ENCODE peak calls at places on chromosomes 16 and 17, in nine cellular contexts. D is lung, X is sigmoid colon, J is OCI-LY7, S is esophagus squamous epithelium, O is Panc1, M is A549, Y is endodermal cell, L is spleen. N is an unnamed sample. For H3K4me1, the result is how much of the 10 kb centered on the place peaks cover.

GRCh38 chr16:2498531-2499253 is 15.1 kb upstream of the ATP6V0C start:
- DNase-seq in D (peak), X (no peak), J (no peak), S (no peak), O (no peak), M (no peak), Y (no peak), L (no peak), N (no peak)

GRCh38 chr17:15963670-15964110 is 18.8 kb downstream of the ADORA2B start:
- DNase-seq in D (no peak), X (no peak), J (no peak), S (no peak), O (no peak), M (peak), Y (no peak), L (no peak), N (no peak)

GRCh38 chr17:15361151-15361550 is 19.8 kb upstream of the TEKT3 start:
- DNase-seq in D (no peak), X (no peak), J (no peak), S (no peak), O (no peak), M (no peak), Y (no peak), L (no peak), N (no peak)

GRCh38 chr16:88924834-88925539 is 52.0 kb downstream of the CBFA2T3 start:
- DNase-seq in D (no peak), X (no peak), J (peak), S (no peak), O (no peak), M (peak), Y (peak), L (peak), N (peak)

GRCh38 chr17:8887834-8888703 is 20.6 kb upstream of the PIK3R6 start:
- DNase-seq in D (no peak), X (no peak), J (no peak), S (no peak), O (no peak), M (peak), Y (peak), L (no peak), N (no peak)

GRCh38 chr17:63482509-63482908 is 5.6 kb downstream of the ACE start:
- DNase-seq in D (no peak), X (no peak), J (no peak), S (no peak), O (no peak), M (no peak), Y (peak), L (no peak), N (no peak)

GRCh38 chr16:87824991-87825841 is 44.1 kb downstream of the SLC7A5 start:
- DNase-seq in D (no peak), X (no peak), J (no peak), S (no peak), O (no peak), M (peak), Y (no peak), L (no peak), N (no peak)

GRCh38 chr17:76491271-76492184 is 9.7 kb downstream of the RHBDF2 start:
- DNase-seq in D (no peak), X (no peak), J (peak), S (no peak), O (no peak), M (no peak), Y (no peak), L (peak), N (no peak)

GRCh38 chr16:81734632-81735434 is 44.3 kb upstream of the PLCG2 start:
- DNase-seq in D (no peak), X (no peak), J (no peak), S (no peak), O (no peak), M (no peak), Y (no peak), L (peak), N (no peak)

GRCh38 chr17:75331671-75332070 is 42.4 kb upstream of the SLC25A19 start:
- DNase-seq in D (no peak), X (no peak), J (peak), S (no peak), O (no peak), M (no peak), Y (no peak), L (no peak), N (no peak)

GRCh38 chr17:18219016-18219415 is 6.4 kb upstream of the LLGL1 start:
- DNase-seq in D (no peak), X (no peak), J (no peak), S (no peak), O (no peak), M (no peak), Y (no peak), L (no peak), N (no peak)

GRCh38 chr16:86048882-86049585 is 150.1 kb downstream of the IRF8 start:
- DNase-seq in D (no peak), X (peak), J (peak), S (no peak), O (no peak), M (no peak), Y (peak), L (peak), N (no peak)
- H3K4me1 ChIP-seq in D (under half), X (under half), J (under half), S (under half), O (under half), M (under half), Y (under half), L (under half), N (under half)

GRCh38 chr16:19884611-19885455 is at the start of gene GPRC5B:
- DNase-seq in D (no peak), X (peak), J (peak), S (no peak), O (no peak), M (peak), Y (peak), L (peak), N (peak)
- TF ChIP-seq CTCF in D (no peak), X (no peak), J (no peak), S (peak), O (no peak), M (peak), Y (peak), L (no peak), N (peak)

GRCh38 chr17:17020821-17021193 is 21.4 kb upstream of the MPRIP start:
- DNase-seq in D (no peak), X (no peak), J (no peak), S (no peak), O (no peak), M (no peak), Y (no peak), L (peak), N (no peak)
- H3K27ac ChIP-seq in D (no peak), X (peak), J (no peak), S (no peak), O (no peak), M (peak), Y (peak), L (peak), N (no peak)

DNA sequence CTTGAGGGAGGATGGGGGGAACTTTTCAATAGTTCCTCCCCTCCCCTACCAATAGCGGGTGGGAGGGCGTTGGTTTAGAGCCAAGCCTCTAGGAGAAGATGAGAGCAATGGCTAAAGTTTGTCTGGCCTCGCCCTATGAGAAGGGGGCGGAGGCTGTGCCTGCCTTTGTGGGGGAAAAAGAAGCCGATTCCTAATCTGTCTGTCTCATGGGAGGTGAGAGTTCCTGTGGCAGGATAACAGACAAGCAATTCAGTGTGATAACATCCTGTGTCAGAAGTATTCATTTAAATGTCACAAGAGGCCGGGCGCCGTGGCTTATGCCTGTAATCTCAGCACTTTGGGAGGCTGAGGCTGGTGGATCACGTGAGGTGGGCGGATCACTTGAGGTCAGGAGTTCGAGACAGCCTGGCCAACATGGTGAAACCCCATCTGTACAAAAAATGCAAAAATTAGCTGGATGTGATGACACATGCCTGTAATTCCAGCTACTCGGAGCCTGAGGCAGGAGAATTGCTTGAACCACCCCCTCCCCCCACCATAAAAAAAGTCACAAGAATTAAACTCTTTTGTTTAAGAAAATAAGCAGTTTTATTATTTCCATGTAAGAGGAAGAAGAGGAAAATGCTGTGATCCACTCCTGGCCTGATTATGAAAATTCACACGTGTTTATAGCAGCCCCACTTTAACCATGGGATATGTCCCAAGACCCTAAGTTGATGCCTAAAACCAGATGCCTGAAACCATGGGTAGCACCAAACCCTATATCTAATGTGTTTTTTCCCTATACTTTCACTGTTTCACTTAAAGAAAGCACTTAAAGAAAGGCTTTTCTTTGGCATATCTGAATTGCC is 1.7 kb downstream of the SLFN5 start:
- DNase-seq in D (peak), X (peak), J (peak), S (peak), O (peak), M (peak), Y (peak), L (peak), N (peak)
- H3K4me1 ChIP-seq in D (under half), X (under half), J (under half), S (under half), O (under half), M (under half), Y (under half), L (half or more), N (under half)

DNA sequence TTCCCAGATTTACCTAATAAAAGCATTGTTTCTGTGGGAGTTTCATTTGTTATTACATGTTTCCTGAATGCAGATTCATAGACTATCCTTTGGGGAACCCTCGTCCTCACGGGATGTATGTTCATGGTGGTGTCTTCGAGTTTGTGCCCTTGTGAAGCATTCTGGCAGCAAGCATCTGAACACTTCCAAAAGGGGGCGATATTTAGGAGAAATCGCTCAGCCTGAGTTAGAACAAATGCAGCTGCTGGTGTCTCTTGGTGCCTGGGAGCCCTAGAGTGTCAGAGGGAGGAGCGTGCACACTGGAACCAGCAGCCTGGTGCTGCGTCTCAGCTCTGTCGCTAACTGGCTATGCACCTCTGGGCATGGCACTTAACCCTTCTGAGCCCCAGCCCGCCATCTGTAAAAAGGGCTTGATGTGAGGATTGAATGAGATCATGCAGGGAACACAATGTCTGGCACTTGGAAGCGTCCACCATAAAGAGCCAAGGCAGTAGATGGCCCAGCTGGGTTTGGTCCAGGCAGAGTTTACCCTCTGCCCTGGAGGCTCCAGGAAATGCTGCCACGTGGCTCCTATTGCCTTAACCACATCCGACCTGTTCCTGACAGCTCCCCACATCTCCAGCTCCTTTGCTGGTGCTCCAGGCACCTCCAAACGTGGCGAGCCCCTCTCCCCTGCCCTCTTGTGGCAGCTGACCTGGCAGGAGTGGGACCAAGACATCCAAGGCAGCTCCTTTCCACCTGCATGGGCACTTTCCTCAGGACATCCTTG is 25.0 kb upstream of the C16orf78 start:
- DNase-seq in D (no peak), X (no peak), J (peak), S (no peak), O (no peak), M (peak), Y (peak), L (no peak), N (no peak)
- TF ChIP-seq CTCF in D (no peak), X (no peak), J (peak), S (no peak), O (peak), M (no peak), Y (peak), L (no peak), N (no peak)

GRCh38 chr17:81683584-81684441 is at the start of the genes ARL16 and HGS:
- DNase-seq in D (peak), X (peak), J (peak), S (peak), O (peak), M (peak), Y (peak), L (peak), N (peak)

GRCh38 chr17:81686614-81687013 is 2.8 kb downstream of the HGS start:
- DNase-seq in D (no peak), X (no peak), J (no peak), S (no peak), O (no peak), M (no peak), Y (no peak), L (no peak), N (no peak)

GRCh38 chr17:81683208-81683583 is 401 bp downstream of the ARL16 start:
- DNase-seq in D (no peak), X (no peak), J (no peak), S (no peak), O (no peak), M (no peak), Y (no peak), L (no peak), N (no peak)

GRCh38 chr17:81684442-81684911 is 666 bp downstream of the HGS start:
- DNase-seq in D (no peak), X (no peak), J (peak), S (no peak), O (no peak), M (no peak), Y (no peak), L (no peak), N (no peak)

GRCh38 chr17:81685108-81685507 is 1.3 kb downstream of the HGS start:
- DNase-seq in D (no peak), X (no peak), J (peak), S (no peak), O (no peak), M (no peak), Y (peak), L (no peak), N (no peak)
- H3K27ac ChIP-seq in D (no peak), X (peak), J (peak), S (peak), O (peak), M (peak), Y (no peak), L (peak), N (no peak)

GRCh38 chr17:40518401-40519088 is 17.1 kb upstream of the TNS4 start:
- DNase-seq in D (no peak), X (no peak), J (no peak), S (no peak), O (no peak), M (peak), Y (peak), L (peak), N (peak)
- H3K4me1 ChIP-seq in D (under half), X (under half), J (under half), S (half or more), O (under half), M (half or more), Y (under half), L (under half), N (under half)

DNA sequence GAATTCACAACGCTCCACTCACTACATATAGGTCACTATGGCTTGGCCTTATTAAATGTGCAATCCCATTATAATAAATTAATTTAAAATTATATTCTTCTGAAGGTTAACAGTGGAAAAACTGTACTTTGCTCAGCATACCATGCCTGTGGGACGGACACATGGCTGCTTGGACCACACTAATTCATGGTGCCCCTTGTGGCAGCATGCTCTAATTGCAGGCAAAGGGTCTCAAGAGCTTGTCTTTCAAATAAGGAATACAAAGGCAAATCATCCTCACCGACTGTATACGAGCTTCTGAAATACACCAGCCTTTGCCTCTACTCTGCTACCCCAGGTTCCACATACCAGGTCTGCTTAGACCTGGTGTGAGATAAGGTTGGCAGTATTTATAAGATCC is 11.7 kb downstream of the SMPD3 start:
- DNase-seq in D (no peak), X (no peak), J (peak), S (no peak), O (no peak), M (peak), Y (peak), L (no peak), N (no peak)
- TF ChIP-seq CTCF in D (no peak), X (no peak), J (peak), S (peak), O (peak), M (no peak), Y (peak), L (no peak), N (no peak)

GRCh38 chr17:40542562-40543411 is 22.5 kb downstream of the CCR7 start:
- DNase-seq in D (no peak), X (peak), J (peak), S (no peak), O (no peak), M (peak), Y (peak), L (peak), N (peak)

GRCh38 chr17:40541873-40542561 is 23.3 kb downstream of the CCR7 start:
- DNase-seq in D (no peak), X (no peak), J (no peak), S (no peak), O (no peak), M (no peak), Y (no peak), L (peak), N (no peak)

GRCh38 chr17:40540448-40540847 is 24.8 kb downstream of the CCR7 start:
- DNase-seq in D (no peak), X (peak), J (no peak), S (no peak), O (no peak), M (no peak), Y (no peak), L (peak), N (peak)

GRCh38 chr17:40539711-40540411 is 25.4 kb downstream of the CCR7 start:
- DNase-seq in D (no peak), X (peak), J (no peak), S (no peak), O (no peak), M (no peak), Y (no peak), L (peak), N (peak)

GRCh38 chr17:40541060-40541872 is 24.0 kb downstream of the CCR7 start:
- DNase-seq in D (no peak), X (peak), J (peak), S (no peak), O (no peak), M (no peak), Y (no peak), L (peak), N (peak)
- H3K27ac ChIP-seq in D (peak), X (peak), J (no peak), S (peak), O (no peak), M (peak), Y (no peak), L (peak), N (peak)